ENCODE peak calls at places on chromosomes 16 and 17, in four cellular contexts. L is neuronal stem cell, R is H9, D is trophoblast cell. W is an unnamed sample.

GRCh38 chr16:69833791-69834282 is 71.7 kb downstream of the WWP2 start:
- DNase-seq in D (peak), L (no peak), R (no peak), W (no peak)

GRCh38 chr16:50505714-50506542 is 42.3 kb upstream of the NKD1 start:
- DNase-seq in R (peak), L (peak), D (no peak), W (no peak)

GRCh38 chr17:40063915-40064531 is 1.3 kb downstream of the THRA start:
- DNase-seq in L (no peak), R (peak), D (no peak), W (no peak)

GRCh38 chr16:8958344-8958808 is 5.3 kb downstream of the USP7 start:
- DNase-seq in D (no peak), R (no peak), L (no peak), W (peak)

GRCh38 chr17:55768946-55769624 is 18.2 kb downstream of the PCTP start:
- DNase-seq in D (no peak), R (no peak), L (no peak), W (peak)

GRCh38 chr17:2405247-2405926 is 4.5 kb upstream of the MNT start:
- DNase-seq in L (no peak), D (peak), R (no peak), W (peak)

GRCh38 chr16:24863582-24864437 is 18.0 kb downstream of the SLC5A11 start:
- DNase-seq in R (no peak), D (no peak), L (no peak), W (no peak)

GRCh38 chr16:86467490-86467889 is 42.8 kb upstream of the FOXF1 start:
- DNase-seq in R (no peak), D (no peak), L (no peak), W (no peak)

GRCh38 chr17:8680850-8681174 is 50.3 kb upstream of the MYH10 start:
- DNase-seq in D (no peak), L (no peak), R (no peak), W (no peak)

DNA sequence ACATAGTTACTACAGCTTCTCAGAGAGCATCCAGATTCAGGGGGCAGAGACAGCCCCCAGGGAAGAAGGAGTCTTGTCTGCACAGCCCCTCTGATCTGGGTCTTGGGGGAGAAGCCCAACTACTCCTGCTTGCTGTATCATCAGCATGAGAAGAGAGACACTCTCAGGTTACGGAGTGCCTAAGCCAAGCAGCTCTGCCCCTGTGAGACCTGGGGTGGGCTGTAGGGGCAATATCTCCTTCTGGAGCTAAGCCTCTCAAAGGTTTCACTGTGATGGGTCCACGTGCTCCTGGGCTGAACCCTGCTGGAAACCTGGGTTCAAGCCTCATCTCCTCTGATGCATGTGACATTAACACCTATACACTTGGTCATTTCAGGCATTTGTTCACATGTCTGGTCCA is 123.2 kb downstream of the CPPED1 start:
- DNase-seq in D (no peak), L (no peak), R (peak), W (no peak)
- H4K91ac ChIP-seq in D (no peak), L (no peak), R (no peak), W (no peak)

GRCh38 chr17:51121620-51122472 is 1.2 kb upstream of the SPAG9 start:
- DNase-seq in D (peak), L (peak), R (peak), W (peak)

GRCh38 chr17:51120739-51121619 is at the start of gene SPAG9:
- DNase-seq in L (peak), R (peak), D (peak), W (peak)

GRCh38 chr17:51118330-51119195 is 2.1 kb downstream of the SPAG9 start:
- DNase-seq in R (no peak), L (no peak), D (no peak), W (no peak)

GRCh38 chr17:51120357-51120738 is 320 bp downstream of the SPAG9 start:
- DNase-seq in L (no peak), R (no peak), D (peak), W (peak)

DNA sequence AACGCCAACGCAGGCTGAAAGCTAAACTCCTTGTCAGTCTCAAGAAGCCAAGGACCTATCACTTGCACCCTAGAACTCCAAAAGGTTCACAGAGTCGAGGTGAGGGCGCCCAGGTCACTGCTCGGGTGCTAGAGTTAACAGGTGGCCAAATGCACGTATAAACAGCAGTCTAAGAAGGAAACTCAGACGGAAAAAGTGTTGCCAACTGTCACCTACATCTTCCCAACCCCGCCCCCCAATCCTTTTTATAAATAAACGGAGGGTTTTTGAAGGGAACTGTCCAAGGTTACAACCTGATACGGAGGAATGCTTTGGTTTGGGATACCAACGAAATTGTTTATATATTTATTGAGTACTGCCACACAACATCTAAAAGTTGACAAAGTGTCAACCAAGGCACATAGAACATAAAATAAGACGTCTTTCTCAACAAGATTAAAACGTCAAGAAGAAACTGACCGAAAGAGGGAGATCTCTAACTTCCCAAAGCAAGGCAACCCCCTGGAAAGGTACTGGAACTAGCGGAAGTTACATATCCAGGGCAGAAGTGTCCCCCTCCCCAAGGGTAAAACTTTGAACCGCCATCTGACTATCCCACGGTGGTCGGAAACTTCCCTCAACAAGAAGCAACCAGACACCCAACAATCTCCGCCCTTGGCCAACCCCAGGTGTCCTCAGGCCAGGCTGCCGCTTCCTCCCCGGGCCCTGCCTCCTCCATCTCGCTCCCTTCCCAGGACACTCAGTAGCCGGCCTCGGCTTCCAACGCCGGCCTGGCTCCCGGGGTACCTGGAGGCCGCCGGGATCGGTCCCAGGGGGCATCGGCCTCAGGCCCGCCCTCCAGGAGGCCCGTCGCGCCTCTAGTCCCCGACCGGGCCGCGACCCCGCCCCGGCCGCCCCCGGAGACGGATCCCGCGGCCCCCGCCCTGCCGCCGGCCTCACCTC is 982 bp downstream of the SPAG9 start:
- DNase-seq in D (peak), R (peak), L (peak), W (peak)
- H4K91ac ChIP-seq in D (peak), R (no peak), L (no peak), W (peak)

GRCh38 chr17:73316919-73317505 is 5.2 kb upstream of the CDC42EP4 start:
- DNase-seq in R (peak), D (no peak), L (no peak), W (no peak)
- H4K91ac ChIP-seq in R (no peak), D (no peak), L (no peak), W (no peak)

GRCh38 chr16:10298416-10298815 is 87.4 kb upstream of the ATF7IP2 start:
- DNase-seq in R (no peak), D (no peak), L (no peak), W (no peak)
- H4K91ac ChIP-seq in R (no peak), D (no peak), L (no peak), W (no peak)

GRCh38 chr17:46916623-46917022 is 6.3 kb upstream of the GOSR2 start:
- DNase-seq in L (no peak), R (no peak), D (no peak), W (no peak)

GRCh38 chr17:46916211-46916610 is 6.7 kb upstream of the GOSR2 start:
- DNase-seq in L (no peak), D (peak), R (no peak), W (peak)

GRCh38 chr17:46915596-46915995 is 7.4 kb upstream of the GOSR2 start:
- DNase-seq in D (peak), R (no peak), L (no peak), W (no peak)

GRCh38 chr17:46917041-46917440 is 5.9 kb upstream of the GOSR2 start:
- DNase-seq in D (peak), L (no peak), R (no peak), W (no peak)

DNA sequence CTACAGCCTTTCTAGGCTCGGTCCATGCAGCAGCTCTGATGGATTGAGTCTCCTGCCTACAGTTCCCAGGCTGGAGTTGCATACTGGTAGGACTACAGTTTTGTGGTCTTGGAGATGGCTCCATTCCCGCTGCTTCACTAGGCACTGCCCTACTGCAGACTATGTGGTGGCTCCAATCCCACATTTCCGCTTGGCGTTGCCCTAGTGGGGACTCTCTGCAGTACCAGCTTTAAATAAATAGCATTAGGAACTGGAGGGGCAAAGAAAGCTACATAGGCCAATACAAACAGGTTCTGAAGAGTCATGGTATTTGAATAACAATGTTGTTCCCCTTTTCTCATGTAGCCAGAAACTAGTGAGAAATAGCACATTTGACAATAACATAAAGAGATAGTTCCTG is 5.4 kb upstream of the GOSR2 start:
- DNase-seq in L (no peak), R (no peak), D (no peak), W (no peak)
- H4K91ac ChIP-seq in L (no peak), R (no peak), D (no peak), W (no peak)

GRCh38 chr16:4393243-4393606 is 21.6 kb downstream of the VASN start:
- DNase-seq in D (peak), L (no peak), R (no peak), W (no peak)
- H4K91ac ChIP-seq in D (peak), L (peak), R (peak), W (peak)

DNA sequence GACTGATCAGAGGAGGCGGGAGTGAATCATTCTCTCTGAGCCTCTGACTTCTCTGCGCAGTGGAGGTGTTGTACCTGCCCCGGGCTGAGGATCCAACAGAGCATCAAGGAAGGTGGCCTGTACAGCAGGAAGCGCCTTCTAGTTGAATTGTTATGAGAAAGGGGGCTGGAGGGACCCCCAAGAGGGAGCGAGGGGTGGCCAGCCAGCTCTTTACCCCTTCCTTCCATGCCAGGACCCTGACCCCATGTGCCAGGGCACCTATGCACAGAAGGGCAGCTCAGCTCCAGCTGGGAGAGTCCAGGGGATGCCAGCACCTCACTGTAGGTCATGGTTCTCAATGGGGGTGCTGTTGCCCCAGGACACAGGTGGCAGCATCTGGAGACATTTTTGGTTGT is 149.3 kb downstream of the SDK2 start:
- DNase-seq in R (no peak), D (no peak), L (no peak), W (no peak)
- H4K91ac ChIP-seq in R (no peak), D (no peak), L (no peak), W (no peak)

GRCh38 chr16:813204-813915 is 12.8 kb upstream of the GNG13 start:
- DNase-seq in L (peak), D (peak), R (peak), W (peak)
- H4K91ac ChIP-seq in L (no peak), D (no peak), R (no peak), W (no peak)

GRCh38 chr17:82382933-82383255 is 11.3 kb downstream of the UTS2R start:
- DNase-seq in R (no peak), L (no peak), D (no peak), W (no peak)

GRCh38 chr17:82385559-82386255 is 14.1 kb downstream of the UTS2R start:
- DNase-seq in L (no peak), D (no peak), R (no peak), W (no peak)

GRCh38 chr17:82383411-82383810 is 11.8 kb downstream of the UTS2R start:
- DNase-seq in R (no peak), D (no peak), L (no peak), W (no peak)

GRCh38 chr17:82384730-82385429 is 13.3 kb downstream of the UTS2R start:
- DNase-seq in D (peak), L (no peak), R (peak), W (peak)

GRCh38 chr17:82384051-82384729 is 12.6 kb downstream of the UTS2R start:
- DNase-seq in R (no peak), L (no peak), D (no peak), W (no peak)
- H4K91ac ChIP-seq in R (no peak), L (no peak), D (no peak), W (no peak)

W was measured in IMR-90.